ENCODE peak calls at places on chromosomes 12 and 14, in four cellular contexts. P, X, B and O are unnamed samples.

GRCh38 chr12:21780786-21781185 is 6.3 kb upstream of the KCNJ8 start:
- DNase-seq in P (no peak), B (no peak), X (no peak), O (no peak)

GRCh38 chr14:50037837-50038236 is 78.5 kb downstream of the VCPKMT start:
- DNase-seq in X (no peak), P (no peak), B (no peak), O (no peak)

GRCh38 chr12:72264548-72265175 is 7.5 kb upstream of the TRHDE start:
- DNase-seq in P (peak; percentile 24), B (no peak), X (peak; percentile 23), O (no peak)

GRCh38 chr12:6696690-6697583 is 3.7 kb downstream of the PIANP start:
- DNase-seq in X (no peak), B (no peak), P (no peak), O (no peak)

GRCh38 chr12:118377891-118378470 is 1.6 kb downstream of the SUDS3 start:
- DNase-seq in B (peak; percentile 22), X (peak; percentile 73), P (peak; percentile 58), O (peak; percentile 70)

GRCh38 chr12:120742207-120742536 is 16.5 kb downstream of the ACADS start:
- DNase-seq in P (no peak), X (no peak), B (no peak), O (no peak)

GRCh38 chr14:37591311-37591940 is 3.6 kb downstream of the FOXA1 start:
- DNase-seq in B (no peak), X (no peak), P (peak; percentile 80), O (no peak)

GRCh38 chr12:29609431-29610215 is 112.1 kb upstream of the OVCH1 start:
- DNase-seq in X (no peak), B (no peak), P (no peak), O (no peak)

GRCh38 chr14:23567186-23568020 is at the start of gene AP1G2:
- DNase-seq in X (peak; percentile 92), P (peak; percentile 91), B (peak; percentile 73), O (peak; percentile 75)

GRCh38 chr12:89756100-89756637 is 47.5 kb upstream of the ATP2B1 start:
- DNase-seq in B (no peak), X (no peak), P (no peak), O (peak; percentile 67)

GRCh38 chr12:122042910-122043309 is 21.2 kb downstream of the BCL7A start:
- DNase-seq in P (no peak), X (no peak), B (no peak), O (no peak)

GRCh38 chr12:10097521-10097920 is 1.3 kb downstream of the CLEC1A start:
- DNase-seq in B (no peak), P (no peak), X (no peak), O (no peak)

GRCh38 chr12:88562846-88563582 is 17.3 kb downstream of the KITLG start:
- DNase-seq in X (no peak), B (no peak), P (no peak), O (no peak)

GRCh38 chr12:124823272-124823970 is 40.2 kb downstream of the SCARB1 start:
- DNase-seq in B (no peak), P (no peak), X (no peak), O (no peak)

GRCh38 chr12:47910486-47910885 is 5.7 kb upstream of the VDR start:
- DNase-seq in P (no peak), B (no peak), X (no peak), O (no peak)

GRCh38 chr12:8078400-8078799 is 3.7 kb upstream of the NECAP1 start:
- DNase-seq in X (peak; percentile 64), P (peak; percentile 68), B (peak; percentile 50), O (peak; percentile 69)

GRCh38 chr12:28631831-28632230 is 441.6 kb downstream of the CCDC91 start:
- DNase-seq in P (no peak), X (no peak), B (no peak), O (no peak)

GRCh38 chr12:51048601-51049369 is 658 bp downstream of the LETMD1 start:
- DNase-seq in X (peak; percentile 27), P (no peak), B (no peak), O (peak; percentile 13)

GRCh38 chr14:68060198-68060597 is 240.6 kb downstream of the RAD51B start:
- DNase-seq in X (no peak), P (no peak), B (no peak), O (no peak)
- H3K27ac ChIP-seq in X (no peak overlapping the region), P (no peak overlapping the region), B (no peak overlapping the region), O (no peak overlapping the region)

GRCh38 chr12:14364583-14365271 is 755 bp upstream of the ATF7IP start:
- DNase-seq in X (no peak), B (no peak), P (no peak), O (no peak)

GRCh38 chr12:14367097-14367661 is 1.7 kb downstream of the ATF7IP start:
- DNase-seq in X (no peak), P (peak; percentile 19), B (no peak), O (peak; percentile 73)

GRCh38 chr12:14362347-14362746 is 3.1 kb upstream of the ATF7IP start:
- DNase-seq in X (no peak), B (no peak), P (no peak), O (no peak)

GRCh38 chr12:14366211-14366762 is 805 bp downstream of the ATF7IP start:
- DNase-seq in B (no peak), P (peak; percentile 58), X (no peak), O (no peak)

GRCh38 chr12:14365294-14366210 is at the start of gene ATF7IP:
- DNase-seq in X (peak; percentile 96), P (peak; percentile 99), B (peak; percentile 90), O (peak; percentile 99)
- TF ChIP-seq REST in X (no peak), P (no peak), B (no peak), O (peak; percentile 68)

DNA sequence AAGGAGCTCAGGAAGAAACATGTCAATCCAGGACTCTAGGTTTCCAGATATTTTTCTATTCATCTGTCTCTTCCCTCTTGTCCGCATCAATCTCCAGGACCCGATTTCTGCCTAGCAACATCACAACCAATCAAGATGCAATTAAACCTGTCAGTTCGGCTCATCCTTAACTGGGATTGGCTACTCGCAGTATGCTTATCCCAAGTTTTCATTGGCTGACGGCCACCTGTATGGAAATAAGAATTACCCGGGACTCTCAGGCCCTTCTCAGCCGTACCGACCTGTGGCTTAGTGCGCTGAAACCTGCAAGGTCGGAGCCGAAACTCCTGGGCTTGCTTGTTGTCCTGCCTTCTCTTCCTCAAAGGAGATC is 20.4 kb upstream of the ATP5MC2 start:
- DNase-seq in P (peak; percentile 93), B (peak; percentile 95), X (peak; percentile 84), O (no peak)
- H3K27ac ChIP-seq in P (no peak overlapping the region), B (peak overlapping the region; percentile 11), X (no peak overlapping the region), O (no peak overlapping the region)

GRCh38 chr14:34398024-34398423 is 64.0 kb downstream of the SPTSSA start:
- DNase-seq in X (no peak), B (no peak), P (no peak), O (no peak)
- TF ChIP-seq REST in X (peak; percentile 83), B (peak; percentile 35), P (peak; percentile 87), O (peak; percentile 90)

GRCh38 chr12:84712747-84713146 is 199.9 kb downstream of the SLC6A15 start:
- DNase-seq in P (no peak), X (no peak), B (no peak), O (no peak)
- H3K27ac ChIP-seq in P (no peak overlapping the region), X (no peak overlapping the region), B (no peak overlapping the region), O (no peak overlapping the region)

GRCh38 chr14:53696217-53696965 is 260.2 kb downstream of the BMP4 start:
- DNase-seq in X (no peak), B (no peak), P (peak; percentile 6), O (no peak)
- TF ChIP-seq REST in X (no peak), B (no peak), P (no peak), O (no peak)

GRCh38 chr12:55845349-55845748 is 2.6 kb upstream of the MMP19 start:
- DNase-seq in P (no peak), X (no peak), B (no peak), O (no peak)

GRCh38 chr12:55845785-55846496 is 3.2 kb upstream of the MMP19 start:
- DNase-seq in P (no peak), X (no peak), B (no peak), O (no peak)

GRCh38 chr12:55847033-55847432 is 4.3 kb upstream of the MMP19 start:
- DNase-seq in X (no peak), B (no peak), P (no peak), O (peak; percentile 36)

GRCh38 chr12:55849616-55850015 is 6.9 kb upstream of the MMP19 start:
- DNase-seq in X (no peak), B (no peak), P (no peak), O (no peak)

DNA sequence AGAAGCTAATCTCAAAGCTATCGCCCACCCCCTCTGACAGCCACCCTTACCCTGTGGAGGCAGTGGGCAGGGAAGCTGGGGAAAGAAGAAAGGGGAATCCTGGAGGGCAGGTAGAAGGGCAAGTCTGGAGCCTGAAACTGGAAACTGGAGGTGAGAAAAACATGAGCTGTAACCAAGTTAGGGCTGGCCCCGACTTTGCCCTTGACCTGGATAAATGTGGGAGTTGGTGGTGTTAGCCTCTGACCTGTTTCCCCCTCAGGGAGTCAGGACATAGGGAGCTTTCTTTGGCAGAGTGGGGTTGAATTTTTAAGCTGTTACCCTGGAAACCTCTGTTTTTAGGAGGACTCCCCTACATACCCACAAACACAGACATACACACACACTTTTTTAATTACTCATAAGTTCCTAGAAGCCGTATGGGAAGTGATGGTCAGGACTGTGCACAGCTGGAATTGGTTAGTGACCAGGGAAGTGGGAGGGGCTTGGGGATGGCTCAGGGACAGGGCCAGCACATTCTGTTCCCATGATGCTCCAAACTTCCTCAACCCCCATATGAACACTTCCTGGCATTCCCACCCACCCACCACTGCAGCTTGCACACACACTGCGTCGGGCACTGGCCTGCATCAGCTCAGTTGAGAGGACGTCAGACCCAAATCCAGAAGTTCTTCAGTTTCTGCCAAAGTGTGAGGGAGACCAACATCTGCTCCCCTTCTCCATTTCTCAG is 5.0 kb upstream of the MMP19 start:
- DNase-seq in P (peak; percentile 43), X (peak; percentile 89), B (no peak), O (peak; percentile 68)
- H3K27ac ChIP-seq in P (peak overlapping the region; percentile 40), X (peak overlapping the region; percentile 100), B (no peak overlapping the region), O (peak overlapping the region; percentile 64)

GRCh38 chr12:131618303-131618658 is 92.6 kb upstream of the SFSWAP start:
- DNase-seq in X (no peak), B (no peak), P (peak; percentile 29), O (no peak)
- TF ChIP-seq REST in X (no peak), B (peak; percentile 61), P (peak; percentile 88), O (peak; percentile 90)

GRCh38 chr14:103879570-103880333 is 32.4 kb upstream of the PPP1R13B start:
- DNase-seq in B (no peak), P (peak; percentile 75), X (peak; percentile 51), O (no peak)
- H3K27ac ChIP-seq in B (peak overlapping the region; percentile 64), P (peak overlapping the region; percentile 94), X (no peak overlapping the region), O (no peak overlapping the region)